ENCODE peak calls at places on chromosome 18, in six cellular contexts. Z, O, Y, D, A and X are unnamed samples.

GRCh38 chr18:12325726-12326245 is 17.7 kb downstream of the TUBB6 start:
- DNase-seq in Y (no peak), A (no peak), O (no peak), D (no peak), Z (no peak), X (no peak)

GRCh38 chr18:30675905-30676620 is 366.5 kb downstream of the DSC3 start:
- DNase-seq in A (no peak), O (no peak), D (no peak), Y (no peak), Z (no peak), X (no peak)

GRCh38 chr18:13004316-13004879 is 13.2 kb downstream of the CEP192 start:
- DNase-seq in A (no peak), O (no peak), Y (no peak), D (no peak), Z (no peak), X (no peak)

GRCh38 chr18:5662586-5663090 is 118.8 kb upstream of the EPB41L3 start:
- DNase-seq in D (no peak), A (no peak), O (no peak), Y (no peak), Z (no peak), X (no peak)

GRCh38 chr18:58596265-58596681 is 32.6 kb downstream of the ALPK2 start:
- DNase-seq in O (no peak), A (no peak), Z (no peak), D (no peak), Y (no peak), X (no peak)

GRCh38 chr18:45167631-45168225 is 447.5 kb upstream of the SLC14A2 start:
- DNase-seq in A (no peak), D (no peak), Y (no peak), Z (no peak), O (no peak), X (no peak)

GRCh38 chr18:74353169-74353775 is 37.6 kb downstream of the C18orf63 start:
- DNase-seq in O (peak; percentile 35), Z (peak; percentile 81), D (peak; percentile 61), Y (no peak), A (peak; percentile 54), X (peak; percentile 80)

GRCh38 chr18:2881088-2881487 is 34.3 kb downstream of the EMILIN2 start:
- DNase-seq in Y (no peak), O (no peak), D (no peak), A (no peak), Z (no peak), X (no peak)

GRCh38 chr18:22282311-22283235 is 113.2 kb downstream of the GATA6 start:
- DNase-seq in Y (no peak), A (no peak), O (peak; percentile 40), D (peak; percentile 92), Z (no peak), X (no peak)

GRCh38 chr18:77461062-77461693 is 211.5 kb downstream of the GALR1 start:
- DNase-seq in D (no peak), Y (no peak), Z (no peak), A (peak; percentile 24), O (no peak), X (no peak)

GRCh38 chr18:1392046-1392445 is 487.4 kb downstream of the ADCYAP1 start:
- DNase-seq in O (no peak), Y (no peak), D (no peak), A (no peak), Z (no peak), X (no peak)

GRCh38 chr18:48149020-48149685 is 218.7 kb upstream of the SMAD2 start:
- DNase-seq in Z (no peak), A (no peak), O (no peak), D (no peak), Y (peak; percentile 75), X (peak; percentile 28)

GRCh38 chr18:6069103-6069502 is 173.8 kb upstream of the TMEM200C start:
- DNase-seq in Y (no peak), Z (no peak), D (no peak), A (no peak), O (no peak), X (no peak)

GRCh38 chr18:58781627-58782194 is 83.0 kb upstream of the ZNF532 start:
- DNase-seq in Y (peak; percentile 83), D (peak; percentile 89), Z (peak; percentile 89), A (peak; percentile 76), O (peak; percentile 39), X (peak; percentile 81)

GRCh38 chr18:7177131-7177744 is 53.7 kb upstream of the LRRC30 start:
- DNase-seq in O (no peak), Z (peak; percentile 73), A (peak; percentile 29), Y (peak; percentile 43), D (peak; percentile 54), X (no peak)

GRCh38 chr18:72555983-72556382 is 11.8 kb upstream of the CBLN2 start:
- DNase-seq in Y (no peak), O (no peak), Z (no peak), D (no peak), A (no peak), X (no peak)

GRCh38 chr18:48826806-48827205 is 124.0 kb downstream of the SMAD7 start:
- DNase-seq in A (peak; percentile 10), O (no peak), Z (no peak), D (no peak), Y (peak; percentile 21), X (peak; percentile 53)

GRCh38 chr18:22250591-22250996 is 81.2 kb downstream of the GATA6 start:
- DNase-seq in Y (no peak), O (no peak), A (no peak), D (no peak), Z (no peak), X (no peak)

GRCh38 chr18:39825485-39825884 is 2129.5 kb upstream of the PIK3C3 start:
- DNase-seq in D (peak; percentile 4), O (no peak), Y (no peak), A (no peak), Z (no peak), X (no peak)

GRCh38 chr18:78984941-78985784 is 5.5 kb downstream of the SALL3 start:
- DNase-seq in O (no peak), Y (no peak), D (peak; percentile 28), A (no peak), Z (no peak), X (no peak)

GRCh38 chr18:74892066-74892627 is 294.5 kb downstream of the ZNF407 start:
- DNase-seq in D (no peak), Z (no peak), Y (no peak), A (no peak), O (no peak), X (no peak)

GRCh38 chr18:30177056-30177455 is 865.5 kb downstream of the DSC3 start:
- DNase-seq in Y (no peak), A (no peak), D (no peak), Z (no peak), O (no peak), X (no peak)

GRCh38 chr18:63111549-63112402 is 207.8 kb downstream of the BCL2 start:
- DNase-seq in Y (no peak), A (peak; percentile 45), D (no peak), O (no peak), Z (peak; percentile 25), X (no peak)

GRCh38 chr18:69674292-69674877 is 273.3 kb downstream of the CD226 start:
- DNase-seq in A (no peak), Z (no peak), O (no peak), D (no peak), Y (no peak), X (no peak)

GRCh38 chr18:41461058-41461560 is 493.9 kb upstream of the PIK3C3 start:
- DNase-seq in Z (no peak), D (no peak), Y (no peak), A (no peak), O (no peak), X (no peak)

GRCh38 chr18:59604877-59605276 is 92.3 kb downstream of the CCBE1 start:
- DNase-seq in Y (no peak), Z (no peak), D (no peak), O (no peak), A (no peak), X (no peak)

GRCh38 chr18:51988277-51988676 is 351.7 kb upstream of the DCC start:
- DNase-seq in A (no peak), O (no peak), Y (no peak), D (no peak), Z (no peak), X (no peak)

GRCh38 chr18:45104071-45104440 is 423.4 kb downstream of the SETBP1 start:
- DNase-seq in D (no peak), Y (no peak), A (no peak), Z (no peak), O (no peak), X (no peak)

DNA sequence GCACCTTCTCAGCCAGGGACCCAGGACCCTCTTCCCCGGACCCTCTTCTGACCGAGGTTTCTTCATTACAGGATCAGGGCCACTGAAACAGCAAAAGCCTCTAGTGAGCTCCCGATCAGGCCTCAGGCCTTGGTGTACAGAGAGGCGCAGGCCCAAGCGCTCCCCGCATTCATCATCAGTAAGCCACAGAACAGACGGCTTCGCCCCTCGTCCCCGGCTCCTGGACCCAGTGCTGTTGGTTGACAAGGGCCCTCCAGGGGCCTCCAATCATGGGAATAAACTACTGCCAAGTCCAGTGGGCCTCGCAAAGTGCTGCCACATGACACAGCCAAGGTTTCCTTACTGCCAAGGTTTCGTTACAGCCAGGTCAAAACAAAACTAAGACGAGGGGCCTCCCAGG is 111.4 kb downstream of the ZNF516 start:
- DNase-seq in D (no peak), Z (no peak), A (no peak), O (no peak), Y (peak; percentile 29), X (peak; percentile 56)
- H3K4me1 ChIP-seq in D (no peaks in the 10 kb centered on the region), Z (peaks cover 6% of the 10 kb centered on the region), A (no peaks in the 10 kb centered on the region), O (peaks cover 21% of the 10 kb centered on the region), Y (peaks cover 19% of the 10 kb centered on the region), X (no peaks in the 10 kb centered on the region)

GRCh38 chr18:9694174-9694573 is 13.9 kb upstream of the RAB31 start:
- DNase-seq in Y (no peak), D (no peak), O (no peak), A (no peak), Z (no peak), X (no peak)
- H3K4me3 ChIP-seq in Y (no peak overlapping the region), D (no peak overlapping the region), O (no peak overlapping the region), A (no peak overlapping the region), Z (no peak overlapping the region), X (no peak overlapping the region)

GRCh38 chr18:80181642-80182461 is 65.5 kb downstream of the PARD6G start:
- DNase-seq in D (no peak), A (no peak), Y (peak; percentile 65), Z (no peak), O (no peak), X (no peak)
- H3K4me1 ChIP-seq in D (no peaks in the 10 kb centered on the region), A (no peaks in the 10 kb centered on the region), Y (peaks cover 16% of the 10 kb centered on the region), Z (peaks cover 12% of the 10 kb centered on the region), O (no peaks in the 10 kb centered on the region), X (no peaks in the 10 kb centered on the region)

DNA sequence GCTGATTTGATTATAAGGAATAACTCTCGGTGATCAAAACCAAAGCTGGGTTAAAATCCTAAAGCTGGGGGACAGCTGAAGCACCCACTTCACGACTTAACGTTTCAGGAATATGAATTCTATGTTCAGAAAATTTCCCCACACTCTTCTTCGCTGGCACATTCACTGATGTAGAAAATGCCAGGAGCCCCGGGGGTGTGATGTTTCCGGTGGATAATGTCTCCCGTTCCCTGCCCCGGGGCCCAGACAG is 191.4 kb upstream of the TCF4 start:
- DNase-seq in Y (no peak), D (no peak), Z (no peak), O (no peak), A (peak; percentile 28), X (no peak)
- H3K4me3 ChIP-seq in Y (peak overlapping the region; percentile 48), D (no peak overlapping the region), Z (peak overlapping the region; percentile 30), O (peak overlapping the region; percentile 26), A (peak overlapping the region; percentile 75), X (peak overlapping the region; percentile 48)

DNA sequence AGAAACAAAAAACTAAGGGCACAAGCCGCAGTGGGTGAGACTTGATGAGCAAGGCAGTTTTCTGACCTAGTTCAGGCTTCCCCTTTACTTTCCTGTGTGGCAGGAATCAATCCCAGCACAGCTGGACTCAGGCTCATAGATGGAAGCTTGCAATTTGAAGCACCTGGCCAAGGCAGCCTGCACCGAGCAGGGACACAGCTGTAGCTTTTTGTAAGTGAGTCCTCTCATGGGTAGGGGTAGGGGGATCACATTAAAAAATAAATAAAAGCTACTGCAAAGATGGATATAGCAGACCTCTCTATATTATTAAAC is 329.2 kb downstream of the DLGAP1 start:
- DNase-seq in D (no peak), A (no peak), Z (no peak), O (no peak), Y (no peak), X (no peak)
- H3K4me1 ChIP-seq in D (no peaks in the 10 kb centered on the region), A (no peaks in the 10 kb centered on the region), Z (peaks cover 22% of the 10 kb centered on the region), O (no peaks in the 10 kb centered on the region), Y (no peaks in the 10 kb centered on the region), X (no peaks in the 10 kb centered on the region)